ENCODE peak calls at places on chromosomes 11 and 22, in eight cellular contexts. V is posterior cingulate gyrus; T is head of caudate nucleus; Z is OCI-LY7; Q is HS-5; O is B cell; Y is activated CD4-positive, CD25-positive, alpha-beta regulatory T cell; P is GM04504. B is an unnamed sample.

GRCh38 chr22:46175631-46176030 is 25.3 kb downstream of the PPARA start:
- DNase-seq in V (no peak), T (no peak), Z (no peak), Q (peak; percentile 65), O (no peak), Y (no peak), P (peak; percentile 76), B (no peak)

GRCh38 chr22:46067159-46068111 is 82.9 kb upstream of the PPARA start:
- DNase-seq in V (peak; percentile 73), T (peak; percentile 15), Z (no peak), Q (no peak), O (no peak), Y (no peak), P (no peak), B (no peak)

GRCh38 chr22:50171319-50171964 is 911 bp downstream of the PANX2 start:
- DNase-seq in V (no peak), T (no peak), Z (no peak), Q (no peak), O (peak; percentile 20), Y (no peak), P (no peak), B (no peak)

GRCh38 chr11:69227271-69227670 is 66.7 kb upstream of the MYEOV start:
- DNase-seq in V (peak; percentile 12), T (no peak), Z (no peak), Q (no peak), O (no peak), Y (no peak), P (no peak), B (no peak)

GRCh38 chr22:48719978-48720661 is 1107.6 kb downstream of the BRD1 start:
- DNase-seq in V (peak; percentile 62), T (no peak), Z (peak; percentile 4), Q (no peak), O (no peak), Y (no peak), P (no peak), B (peak; percentile 61)

GRCh38 chr11:28529540-28530410 is 421.6 kb downstream of the METTL15 start:
- DNase-seq in V (no peak), T (no peak), Z (peak; percentile 44), Q (peak; percentile 35), O (peak; percentile 4), Y (no peak), P (peak; percentile 42), B (peak; percentile 86)

GRCh38 chr22:24434472-24435322 is 7.3 kb downstream of the ADORA2A start:
- DNase-seq in V (no peak), T (no peak), Z (peak; percentile 97), Q (no peak), O (peak; percentile 84), Y (peak; percentile 42), P (no peak), B (peak; percentile 98)

GRCh38 chr11:118930152-118930712 is 4.5 kb upstream of the BCL9L start:
- DNase-seq in V (peak; percentile 97), T (peak; percentile 88), Z (peak; percentile 89), Q (no peak), O (peak; percentile 90), Y (peak; percentile 61), P (no peak), B (peak; percentile 90)

GRCh38 chr11:117582491-117582890 is 214.5 kb downstream of the DSCAML1 start:
- DNase-seq in V (peak; percentile 63), T (no peak), Z (no peak), Q (no peak), O (no peak), Y (no peak), P (no peak), B (no peak)

GRCh38 chr11:77147668-77148321 is 19.7 kb downstream of the MYO7A start:
- DNase-seq in V (peak; percentile 59), T (no peak), Z (no peak), Q (no peak), O (peak; percentile 18), Y (no peak), P (no peak), B (no peak)

GRCh38 chr11:12248330-12248729 is 129.0 kb upstream of the PARVA start:
- DNase-seq in V (peak; percentile 96), T (peak; percentile 81), Z (no peak), Q (no peak), O (no peak), Y (no peak), P (no peak), B (no peak)

B was measured in Karpas-422.